ENCODE peak calls at places on chromosomes 6 and 20, in five cellular contexts. V, M, J, N and Y are unnamed samples. For H3K9me3, the result is how much of the 10 kb centered on the place peaks cover.

GRCh38 chr20:34543457-34544056 is 15.0 kb upstream of the MAP1LC3A start:
- DNase-seq in V (no peak), M (no peak), J (no peak), N (no peak), Y (no peak)

GRCh38 chr6:31453259-31453658 is 44.7 kb upstream of the MICB start:
- DNase-seq in V (no peak), M (no peak), J (no peak), N (peak), Y (no peak)

GRCh38 chr6:43743682-43744381 is 26.2 kb upstream of the VEGFA start:
- DNase-seq in V (no peak), M (no peak), J (no peak), N (no peak), Y (no peak)

GRCh38 chr6:111604259-111605099 is 1.2 kb downstream of the TRAF3IP2 start:
- DNase-seq in V (peak), M (peak), J (no peak), N (peak), Y (peak)

GRCh38 chr20:40893610-40894242 is 134.9 kb upstream of the TOP1 start:
- DNase-seq in V (no peak), M (no peak), J (no peak), N (no peak), Y (no peak)

GRCh38 chr6:19319005-19319404 is 518.2 kb upstream of the ID4 start:
- DNase-seq in V (no peak), M (no peak), J (no peak), N (no peak), Y (no peak)

GRCh38 chr6:33430991-33431879 is 11.4 kb downstream of the SYNGAP1 start:
- DNase-seq in V (peak), M (peak), J (peak), N (peak), Y (no peak)

GRCh38 chr6:112831022-112831421 is 483.9 kb downstream of the RFPL4B start:
- DNase-seq in V (no peak), M (no peak), J (no peak), N (peak), Y (no peak)

GRCh38 chr20:62616728-62617621 is 25.3 kb upstream of the SLCO4A1 start:
- DNase-seq in V (peak), M (peak), J (peak), N (peak), Y (no peak)

GRCh38 chr20:25361287-25361683 is 29.4 kb downstream of the ABHD12 start:
- DNase-seq in V (no peak), M (no peak), J (peak), N (peak), Y (no peak)

GRCh38 chr20:11745160-11745559 is 172.5 kb upstream of the BTBD3 start:
- DNase-seq in V (no peak), M (no peak), J (no peak), N (no peak), Y (no peak)

GRCh38 chr6:164612731-164613130 is 696.7 kb downstream of the C6orf118 start:
- DNase-seq in V (no peak), M (no peak), J (no peak), N (no peak), Y (no peak)

GRCh38 chr20:58523916-58524315 is 8.7 kb upstream of the APCDD1L start:
- DNase-seq in V (no peak), M (no peak), J (no peak), N (peak), Y (no peak)
- H3K9me3 ChIP-seq in V (under half), M (under half), J (under half), N (under half), Y (under half)

GRCh38 chr6:35415065-35415880 is 36.9 kb upstream of the FANCE start:
- DNase-seq in V (peak), M (peak), J (peak), N (peak), Y (peak)
- H3K9me3 ChIP-seq in V (under half), M (under half), J (under half), N (under half), Y (under half)

GRCh38 chr6:88031550-88031949 is 16.1 kb upstream of the SPACA1 start:
- DNase-seq in V (no peak), M (no peak), J (peak), N (no peak), Y (no peak)
- H3K9me3 ChIP-seq in V (under half), M (under half), J (under half), N (under half), Y (under half)

DNA sequence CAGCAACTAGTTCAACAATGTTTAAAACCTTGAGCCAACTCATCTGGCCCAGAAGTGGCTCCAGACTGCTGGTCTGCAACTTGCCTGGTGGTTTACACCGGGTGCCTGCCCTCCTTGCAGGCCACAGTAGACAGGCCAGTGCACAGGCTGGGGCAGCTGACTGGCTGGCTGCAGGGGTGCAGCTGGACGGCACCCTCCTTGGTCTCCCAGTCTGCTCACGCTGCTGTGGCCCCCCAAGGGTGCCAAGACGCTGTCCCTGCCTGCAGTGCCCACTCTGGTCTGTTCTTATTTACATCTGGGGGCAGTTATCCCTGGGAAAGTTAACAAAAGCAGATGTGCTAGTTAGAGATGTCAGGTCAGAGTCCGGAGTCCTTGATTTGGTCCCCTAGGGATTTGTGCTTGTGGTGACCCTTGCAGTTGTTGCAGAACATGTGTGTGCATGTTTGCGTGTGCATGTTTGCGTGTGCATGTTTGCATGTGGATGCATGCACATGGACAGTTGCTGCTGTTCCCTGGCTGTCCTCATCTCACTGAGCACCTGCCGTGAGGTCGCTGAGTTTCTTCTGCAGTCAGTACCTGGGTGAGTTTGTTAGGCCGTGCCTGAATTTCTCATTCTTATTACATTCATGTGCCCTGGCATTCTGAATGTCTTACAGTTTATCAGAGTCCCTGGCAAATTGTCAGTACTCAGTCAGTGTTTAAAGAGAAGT is 48.2 kb upstream of the IRF4 start:
- DNase-seq in V (no peak), M (no peak), J (no peak), N (no peak), Y (no peak)
- H3K9me3 ChIP-seq in V (under half), M (under half), J (under half), N (under half), Y (under half)